ENCODE peak calls at places on chromosomes 4 and X, in six cellular contexts. G, Y, R, N, A and V are unnamed samples.

GRCh38 chrX:57074458-57074857 is 46.9 kb downstream of the SPIN2B start:
- DNase-seq in G (no peak), Y (no peak), R (no peak), N (no peak), A (no peak), V (peak; percentile 52)

GRCh38 chr4:153585021-153585420 is 99.1 kb upstream of the TLR2 start:
- DNase-seq in G (no peak), Y (no peak), R (no peak), N (no peak), A (no peak), V (no peak)

GRCh38 chrX:12360389-12360788 is 222.1 kb downstream of the FRMPD4 start:
- DNase-seq in G (no peak), Y (no peak), R (no peak), N (peak; percentile 44), A (no peak), V (no peak)

GRCh38 chrX:42176790-42177189 is 253.4 kb upstream of the CASK start:
- DNase-seq in G (no peak), Y (no peak), R (no peak), N (no peak), A (no peak), V (no peak)

GRCh38 chr4:145840162-145840768 is 98.4 kb downstream of the ZNF827 start:
- DNase-seq in G (peak; percentile 33), Y (no peak), R (no peak), N (peak; percentile 67), A (no peak), V (no peak)

GRCh38 chrX:76453737-76454406 is 26.4 kb downstream of the MAGEE1 start:
- DNase-seq in G (no peak), Y (no peak), R (no peak), N (no peak), A (no peak), V (no peak)

GRCh38 chrX:71657267-71657666 is 10.1 kb upstream of the LOC101059915 start:
- DNase-seq in G (no peak), Y (no peak), R (no peak), N (no peak), A (no peak), V (no peak)

GRCh38 chr4:28177641-28178040 is 1317.0 kb downstream of the STIM2 start:
- DNase-seq in G (no peak), Y (no peak), R (no peak), N (no peak), A (no peak), V (no peak)

GRCh38 chr4:93764647-93765246 is 63.8 kb upstream of the ATOH1 start:
- DNase-seq in G (peak; percentile 65), Y (peak; percentile 36), R (no peak), N (peak; percentile 62), A (no peak), V (peak; percentile 11)

GRCh38 chrX:99095965-99096364 is 1314.1 kb downstream of the PCDH19 start:
- DNase-seq in G (no peak), Y (no peak), R (no peak), N (no peak), A (no peak), V (no peak)

GRCh38 chr4:65265526-65265925 is 404.8 kb downstream of the EPHA5 start:
- DNase-seq in G (no peak), Y (no peak), R (no peak), N (no peak), A (no peak), V (no peak)

GRCh38 chrX:43860646-43861370 is 21.4 kb downstream of the MAOB start:
- DNase-seq in G (no peak), Y (no peak), R (no peak), N (peak; percentile 73), A (no peak), V (peak; percentile 75)

GRCh38 chr4:3352918-3353594 is 60.2 kb downstream of the RGS12 start:
- DNase-seq in G (no peak), Y (peak; percentile 17), R (no peak), N (no peak), A (no peak), V (no peak)

GRCh38 chr4:123479944-123480343 is 83.3 kb downstream of the SPRY1 start:
- DNase-seq in G (peak; percentile 65), Y (no peak), R (no peak), N (peak; percentile 24), A (no peak), V (no peak)

GRCh38 chr4:85774489-85774888 is 299.5 kb downstream of the ARHGAP24 start:
- DNase-seq in G (no peak), Y (no peak), R (no peak), N (no peak), A (no peak), V (no peak)

GRCh38 chr4:41594439-41594838 is 56.5 kb downstream of the LIMCH1 start:
- DNase-seq in G (no peak), Y (peak; percentile 34), R (no peak), N (no peak), A (no peak), V (peak; percentile 50)

GRCh38 chr4:53532521-53532920 is 58.8 kb downstream of the LNX1 start:
- DNase-seq in G (no peak), Y (no peak), R (no peak), N (peak; percentile 42), A (no peak), V (no peak)

GRCh38 chr4:1060121-1060520 is 48.7 kb downstream of the FGFRL1 start:
- DNase-seq in G (no peak), Y (no peak), R (no peak), N (no peak), A (no peak), V (no peak)

GRCh38 chr4:185464184-185464583 is 7.3 kb downstream of the CCDC110 start:
- DNase-seq in G (no peak), Y (no peak), R (no peak), N (no peak), A (no peak), V (no peak)

GRCh38 chrX:10176121-10177003 is 19.6 kb downstream of the CLCN4 start:
- DNase-seq in G (no peak), Y (no peak), R (no peak), N (no peak), A (no peak), V (peak; percentile 50)

GRCh38 chr4:13546374-13546854 is 2.1 kb upstream of the NKX3-2 start:
- DNase-seq in G (no peak), Y (no peak), R (no peak), N (no peak), A (no peak), V (no peak)

GRCh38 chr4:1711055-1711905 is 839 bp downstream of the SLBP start:
- DNase-seq in G (peak; percentile 71), Y (peak; percentile 67), R (peak; percentile 73), N (peak; percentile 56), A (no peak), V (no peak)

GRCh38 chrX:24259544-24260240 is 54.2 kb downstream of the SUPT20HL2 start:
- DNase-seq in G (peak; percentile 87), Y (peak; percentile 41), R (no peak), N (peak; percentile 84), A (no peak), V (peak; percentile 19)

GRCh38 chrX:154735695-154736393 is 15.0 kb downstream of the GAB3 start:
- DNase-seq in G (peak; percentile 38), Y (peak; percentile 48), R (no peak), N (peak; percentile 94), A (no peak), V (no peak)

DNA sequence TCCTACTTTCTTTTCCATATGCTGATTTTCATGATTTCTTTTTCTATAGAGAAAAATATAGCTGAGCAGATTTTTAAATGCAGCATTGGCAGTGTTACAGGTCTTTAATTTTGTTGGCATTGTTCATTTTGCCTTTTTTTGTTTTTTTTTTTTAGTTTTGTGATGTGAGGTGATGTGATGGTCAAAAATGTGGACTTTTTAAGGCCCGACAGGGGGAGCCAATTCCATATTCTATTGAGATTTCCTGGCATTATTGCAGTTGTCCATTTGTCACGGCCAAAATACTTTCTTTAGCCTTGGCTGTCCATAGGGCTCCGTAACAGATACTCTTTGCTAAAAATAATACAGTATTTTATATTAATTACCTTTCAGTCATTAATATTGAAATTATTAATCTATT is 47.8 kb downstream of the SLIT2 start:
- DNase-seq in G (peak; percentile 24), Y (peak; percentile 32), R (no peak), N (peak; percentile 76), A (no peak), V (no peak)
- TF ChIP-seq CTCF in G (peak; percentile 39), Y (peak; percentile 41), R (no peak), N (peak; percentile 61), A (no peak), V (peak; percentile 42)

DNA sequence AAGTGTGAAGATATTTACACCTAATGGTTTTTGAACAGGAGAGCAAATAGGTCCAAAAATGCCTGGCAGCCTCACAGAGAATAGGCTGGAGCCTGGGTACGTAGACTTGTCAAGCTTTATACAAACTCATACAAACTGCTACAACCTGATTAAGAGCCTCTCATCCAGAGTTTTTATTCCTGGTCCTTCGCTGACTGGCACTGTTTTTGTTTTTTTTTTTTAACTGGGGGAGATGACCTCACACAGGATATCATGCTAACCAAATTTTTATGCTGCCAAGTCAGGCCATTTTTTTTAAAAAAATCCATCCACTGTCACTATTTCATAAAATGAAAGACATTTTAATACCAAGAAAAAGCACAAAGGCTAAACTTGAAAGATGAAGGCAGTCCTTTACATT is 1.9 kb downstream of the FAM114A1 start:
- DNase-seq in G (no peak), Y (no peak), R (no peak), N (no peak), A (no peak), V (no peak)
- H3K4me3 ChIP-seq in G (no peak overlapping the region), Y (peak overlapping the region; percentile 93), R (no peak overlapping the region), N (no peak overlapping the region), A (peak overlapping the region; percentile 94), V (no peak overlapping the region)

GRCh38 chrX:147570483-147570882 is 341.2 kb upstream of the FMR1 start:
- DNase-seq in G (peak; percentile 3), Y (no peak), R (no peak), N (no peak), A (no peak), V (no peak)
- TF ChIP-seq CTCF in G (no peak), Y (no peak), R (no peak), N (no peak), A (no peak), V (no peak)

GRCh38 chr4:39970559-39971270 is 7.0 kb downstream of the PDS5A start:
- DNase-seq in G (no peak), Y (peak; percentile 51), R (no peak), N (peak; percentile 45), A (no peak), V (no peak)
- H3K4me3 ChIP-seq in G (no peak overlapping the region), Y (no peak overlapping the region), R (no peak overlapping the region), N (no peak overlapping the region), A (no peak overlapping the region), V (no peak overlapping the region)